ENCODE peak calls at places on chromosomes 2 and 18, in six cellular contexts. B is MM.1S; P is activated CD4-positive, alpha-beta T cell treated with anti-CD3 and anti-CD28 coated beads, Interleukin-2, amount 50 U/mL, for 1 hour; J is activated T-helper 9 cell treated with anti-CD3 and anti-CD28 coated beads, Interleukin-2, amount 50 U/mL, for 16 hours; N is activated CD8-positive, alpha-beta memory T cell treated with anti-CD3 and anti-CD28 coated beads for 24 hours; I is iPS-NIHi11. T is an unnamed sample.

GRCh38 chr2:114219501-114219900 is 222.9 kb upstream of the DPP10 start:
- DNase-seq in B (no peak), P (no peak), J (no peak), N (no peak), I (no peak), T (no peak)

GRCh38 chr2:28981016-28981441 is at the start of gene TOGARAM2:
- DNase-seq in B (no peak), P (no peak), J (no peak), N (no peak), I (no peak), T (no peak)

GRCh38 chr2:120832296-120833070 is 96.8 kb downstream of the GLI2 start:
- DNase-seq in B (no peak), P (no peak), J (no peak), N (no peak), I (no peak), T (no peak)

GRCh38 chr2:138956116-138956515 is 175.9 kb upstream of the NXPH2 start:
- DNase-seq in B (no peak), P (no peak), J (no peak), N (no peak), I (no peak), T (no peak)

GRCh38 chr2:225074366-225074765 is 32.1 kb upstream of the DOCK10 start:
- DNase-seq in B (no peak), P (no peak), J (no peak), N (no peak), I (no peak), T (no peak)

GRCh38 chr18:57816208-57816999 is 13.3 kb upstream of the ATP8B1 start:
- DNase-seq in B (no peak), P (no peak), J (no peak), N (no peak), I (no peak), T (no peak)

GRCh38 chr2:88865801-88866353 is 174.4 kb downstream of the RPIA start:
- DNase-seq in B (peak), P (no peak), J (no peak), N (no peak), I (no peak), T (no peak)

GRCh38 chr2:130339885-130340745 is 2.6 kb upstream of the IMP4 start:
- DNase-seq in B (no peak), P (no peak), J (no peak), N (no peak), I (no peak), T (no peak)

GRCh38 chr2:229141626-229142025 is 129.5 kb downstream of the PID1 start:
- DNase-seq in B (no peak), P (no peak), J (no peak), N (no peak), I (no peak), T (no peak)

GRCh38 chr2:183079335-183079775 is 808 bp downstream of the DUSP19 start:
- DNase-seq in B (no peak), P (no peak), J (no peak), N (no peak), I (no peak), T (no peak)

GRCh38 chr18:42929181-42929580 is 186.3 kb downstream of the RIT2 start:
- DNase-seq in B (no peak), P (no peak), J (no peak), N (no peak), I (no peak), T (no peak)

GRCh38 chr2:222038086-222038802 is 260.6 kb downstream of the PAX3 start:
- DNase-seq in B (peak), P (no peak), J (no peak), N (no peak), I (peak), T (no peak)

GRCh38 chr2:30459140-30459539 is 12.1 kb downstream of the LCLAT1 start:
- DNase-seq in B (no peak), P (no peak), J (no peak), N (no peak), I (no peak), T (no peak)

GRCh38 chr18:75290737-75291358 is 80.3 kb downstream of the TSHZ1 start:
- DNase-seq in B (no peak), P (no peak), J (no peak), N (no peak), I (no peak), T (no peak)

GRCh38 chr18:36594621-36595020 is 234.2 kb downstream of the TPGS2 start:
- DNase-seq in B (no peak), P (no peak), J (no peak), N (no peak), I (no peak), T (no peak)

GRCh38 chr18:58525517-58525916 is 103.4 kb downstream of the ALPK2 start:
- DNase-seq in B (no peak), P (no peak), J (peak), N (no peak), I (no peak), T (no peak)

GRCh38 chr2:10417551-10418335 is 30.4 kb downstream of the ODC1 start:
- DNase-seq in B (no peak), P (no peak), J (no peak), N (no peak), I (no peak), T (no peak)

GRCh38 chr2:200258881-200259576 is 47.5 kb upstream of the SPATS2L start:
- DNase-seq in B (no peak), P (no peak), J (no peak), N (no peak), I (no peak), T (no peak)

GRCh38 chr2:23418490-23418911 is 33.5 kb downstream of the KLHL29 start:
- DNase-seq in B (no peak), P (no peak), J (no peak), N (peak), I (no peak), T (no peak)

GRCh38 chr2:1740714-1741584 is 3.4 kb downstream of the PXDN start:
- DNase-seq in B (no peak), P (no peak), J (no peak), N (peak), I (no peak), T (no peak)

GRCh38 chr2:42105330-42106256 is 57.8 kb downstream of the PKDCC start:
- DNase-seq in B (peak), P (peak), J (peak), N (peak), I (no peak), T (peak)

GRCh38 chr2:201520201-201520600 is 68.7 kb downstream of the STRADB start:
- DNase-seq in B (no peak), P (no peak), J (no peak), N (no peak), I (no peak), T (no peak)